ENCODE peak calls at places on chromosomes 7 and 10, in four cellular contexts. A is spleen, Z is HCT116, M is brain microvascular endothelial cell. T is an unnamed sample.

GRCh38 chr10:122551450-122551849 is 9.1 kb upstream of the DMBT1 start:
- DNase-seq in A (no peak), Z (no peak), M (no peak), T (peak)

GRCh38 chr7:156147104-156147503 is 334.8 kb upstream of the SHH start:
- DNase-seq in A (no peak), Z (no peak), M (no peak), T (no peak)

GRCh38 chr10:90579602-90580242 is 278.1 kb downstream of the HTR7 start:
- DNase-seq in A (no peak), Z (peak), M (peak), T (no peak)

GRCh38 chr10:15374156-15374555 is 3.1 kb upstream of the FAM171A1 start:
- DNase-seq in A (no peak), Z (no peak), M (no peak), T (no peak)

GRCh38 chr7:55081067-55081853 is 62.4 kb downstream of the EGFR start:
- DNase-seq in A (no peak), Z (no peak), M (no peak), T (no peak)

GRCh38 chr10:24505759-24506158 is 217.9 kb downstream of the ARHGAP21 start:
- DNase-seq in A (no peak), Z (no peak), M (no peak), T (no peak)

GRCh38 chr10:5545778-5546710 is 21.3 kb downstream of the CALML3 start:
- DNase-seq in A (peak), Z (no peak), M (peak), T (no peak)

GRCh38 chr10:7084255-7085005 is 326.4 kb downstream of the SFMBT2 start:
- DNase-seq in A (no peak), Z (no peak), M (no peak), T (no peak)

GRCh38 chr10:34821587-34822585 is 6.8 kb upstream of the PARD3 start:
- DNase-seq in A (no peak), Z (no peak), M (no peak), T (no peak)

GRCh38 chr7:390761-391410 is 100.9 kb downstream of the FOXL3 start:
- DNase-seq in A (peak), Z (no peak), M (no peak), T (no peak)

GRCh38 chr10:17783751-17784150 is 25.4 kb upstream of the MRC1 start:
- DNase-seq in A (no peak), Z (no peak), M (no peak), T (no peak)

GRCh38 chr10:17785276-17785935 is 23.7 kb upstream of the MRC1 start:
- DNase-seq in A (no peak), Z (no peak), M (no peak), T (no peak)

GRCh38 chr10:17781856-17782255 is 27.3 kb upstream of the MRC1 start:
- DNase-seq in A (no peak), Z (no peak), M (no peak), T (no peak)

GRCh38 chr10:17784701-17785100 is 24.4 kb upstream of the MRC1 start:
- DNase-seq in A (no peak), Z (no peak), M (peak), T (no peak)

GRCh38 chr10:17782921-17783665 is 26.1 kb upstream of the MRC1 start:
- DNase-seq in A (no peak), Z (no peak), M (no peak), T (no peak)
- H3K4me3 ChIP-seq in A (no peak), Z (no peak), M (no peak), T (no peak)

GRCh38 chr10:96266118-96266770 is 5.1 kb downstream of the BLNK start:
- DNase-seq in A (no peak), Z (no peak), M (no peak), T (no peak)
- H3K27ac ChIP-seq in A (no peak), Z (no peak), M (no peak), T (no peak)

GRCh38 chr7:147586110-147586509 is 1004.5 kb upstream of the C7orf33 start:
- DNase-seq in A (no peak), Z (no peak), M (no peak), T (no peak)
- H3K4me3 ChIP-seq in A (no peak), Z (no peak), M (no peak), T (no peak)

DNA sequence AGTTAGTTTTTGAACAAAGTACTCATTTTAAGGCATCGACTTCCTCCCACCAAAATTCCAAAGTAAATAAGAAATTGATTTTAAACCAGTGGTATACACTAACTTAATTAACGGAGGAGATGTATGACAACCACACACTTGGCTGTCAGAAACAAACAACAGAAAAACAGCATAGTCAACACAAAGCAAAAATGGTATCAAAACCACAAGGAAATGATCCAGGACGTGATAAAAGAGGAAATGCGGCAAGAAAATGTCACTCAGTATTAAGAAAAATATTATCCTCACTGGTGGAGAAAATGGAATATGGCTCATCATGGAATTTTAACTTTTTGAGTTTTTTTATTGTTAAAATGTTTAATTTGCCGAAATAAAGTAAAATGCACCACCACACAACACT is 17.5 kb downstream of the KIAA1549 start:
- DNase-seq in A (no peak), Z (no peak), M (no peak), T (no peak)
- H3K27ac ChIP-seq in A (no peak), Z (no peak), M (no peak), T (no peak)

GRCh38 chr7:151876112-151876898 is 610 bp downstream of the PRKAG2 start:
- DNase-seq in A (peak), Z (no peak), M (no peak), T (peak)

GRCh38 chr7:151875862-151876111 is 1.1 kb downstream of the PRKAG2 start:
- DNase-seq in A (no peak), Z (no peak), M (no peak), T (no peak)

GRCh38 chr7:151876899-151877777 is at the start of gene PRKAG2:
- DNase-seq in A (peak), Z (no peak), M (no peak), T (peak)

GRCh38 chr7:151880688-151881087 is 3.8 kb upstream of the PRKAG2 start:
- DNase-seq in A (peak), Z (no peak), M (no peak), T (no peak)

DNA sequence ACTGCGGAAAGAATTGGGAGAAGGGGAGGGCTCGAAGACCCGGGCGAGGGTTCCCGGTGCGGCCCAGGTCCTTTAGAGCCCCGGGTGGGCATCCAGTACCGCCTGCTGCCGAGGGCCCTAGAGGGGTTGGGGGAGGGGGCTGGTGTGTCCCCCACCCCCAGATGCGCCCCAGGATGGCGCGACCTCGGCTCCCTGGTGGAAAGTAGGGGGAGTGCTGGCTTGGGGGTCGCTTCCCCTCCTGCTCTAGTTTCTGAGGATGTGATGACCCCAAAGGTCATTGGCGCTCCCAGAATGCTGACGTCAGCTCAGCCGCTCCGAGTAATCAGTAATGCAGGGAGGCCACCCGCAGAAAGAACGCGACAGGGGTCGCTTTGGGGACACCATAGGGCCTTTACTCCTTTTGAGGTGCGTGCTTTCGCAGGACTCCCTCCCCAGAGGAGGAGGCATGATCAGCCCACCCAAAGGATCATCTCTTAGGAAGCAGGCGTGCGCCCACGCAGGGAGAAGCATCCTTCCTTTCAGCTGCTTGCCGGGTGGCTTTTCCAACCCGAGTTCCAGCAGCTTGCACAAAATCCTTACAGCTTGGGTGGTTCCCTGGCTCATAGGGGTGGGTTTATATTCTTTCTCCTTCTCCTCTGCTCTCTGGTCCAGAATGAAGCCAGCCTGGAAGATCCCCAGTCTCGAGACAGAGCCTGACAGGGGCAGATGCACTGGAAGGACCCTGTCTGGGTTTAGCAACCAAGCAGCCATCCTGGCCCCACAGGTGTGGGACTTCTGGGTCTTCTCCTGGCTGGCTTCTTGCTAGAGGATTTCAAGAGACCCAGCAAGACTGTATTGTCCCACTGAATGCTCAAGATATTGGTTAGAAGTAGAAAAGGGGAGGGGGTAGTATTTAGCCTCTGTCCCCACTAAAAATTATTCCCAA is 1.3 kb upstream of the PRKAG2 start:
- DNase-seq in A (peak), Z (no peak), M (no peak), T (no peak)
- H3K4me3 ChIP-seq in A (peak), Z (no peak), M (no peak), T (peak)

GRCh38 chr7:26375604-26376207 is 84.0 kb downstream of the SNX10 start:
- DNase-seq in A (no peak), Z (no peak), M (no peak), T (no peak)
- H3K27ac ChIP-seq in A (no peak), Z (no peak), M (no peak), T (no peak)

DNA sequence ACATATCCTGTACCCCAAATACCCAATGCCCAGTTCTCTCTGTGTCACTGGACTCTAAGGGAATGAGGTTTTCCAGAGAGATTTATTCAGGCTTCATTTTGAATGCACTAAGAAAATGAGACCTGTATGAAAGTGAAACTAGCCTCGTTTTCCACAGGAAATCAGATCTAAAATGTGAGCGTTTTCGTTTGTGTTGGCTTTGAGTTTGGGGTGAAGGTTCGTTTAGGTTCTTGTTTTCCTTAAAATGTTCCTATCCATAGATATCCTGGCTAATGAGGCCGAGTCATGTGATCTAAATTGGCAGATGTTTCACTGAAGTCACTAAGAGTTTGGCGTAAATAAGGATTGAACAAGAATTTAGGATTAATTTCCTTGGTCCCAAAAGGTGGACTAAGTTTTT is 90.9 kb upstream of the BMPER start:
- DNase-seq in A (no peak), Z (no peak), M (no peak), T (no peak)
- H3K4me3 ChIP-seq in A (no peak), Z (no peak), M (no peak), T (no peak)

GRCh38 chr7:29606830-29607229 is 43.2 kb downstream of the PRR15 start:
- DNase-seq in A (no peak), Z (no peak), M (no peak), T (no peak)

GRCh38 chr7:29607259-29607658 is 43.6 kb downstream of the PRR15 start:
- DNase-seq in A (no peak), Z (no peak), M (no peak), T (no peak)

GRCh38 chr7:29607889-29608288 is 44.3 kb downstream of the PRR15 start:
- DNase-seq in A (no peak), Z (no peak), M (peak), T (no peak)

GRCh38 chr7:29604702-29605101 is 41.1 kb downstream of the PRR15 start:
- DNase-seq in A (no peak), Z (no peak), M (no peak), T (no peak)

DNA sequence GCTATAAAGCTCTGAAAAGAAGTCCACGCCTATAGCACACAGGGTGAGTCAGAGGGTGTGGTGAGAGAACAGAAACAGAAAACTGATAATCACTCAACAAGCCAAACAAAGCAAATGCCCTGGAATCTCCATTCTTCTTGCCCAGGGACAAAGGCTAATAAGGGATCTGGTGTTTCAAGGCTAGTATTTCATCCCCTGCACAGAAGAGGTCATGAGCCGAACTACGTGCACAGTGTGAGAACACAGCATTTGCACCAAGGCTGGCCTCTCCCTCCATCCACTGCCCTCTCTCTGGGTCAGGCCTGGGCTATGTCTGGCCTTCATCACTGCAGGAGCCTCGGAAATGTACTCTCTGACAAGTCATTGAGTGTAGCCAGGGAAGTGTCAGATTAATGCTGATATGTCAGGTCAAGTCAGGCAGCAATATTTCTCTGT is 42.7 kb downstream of the PRR15 start:
- DNase-seq in A (no peak), Z (no peak), M (peak), T (no peak)
- H3K27ac ChIP-seq in A (no peak), Z (no peak), M (peak), T (no peak)

GRCh38 chr7:127251048-127251451 is 1.7 kb downstream of the GRM8 start:
- DNase-seq in A (no peak), Z (no peak), M (no peak), T (no peak)
- H3K4me3 ChIP-seq in A (peak), Z (no peak), M (no peak), T (no peak)